ENCODE peak calls at places on chromosomes 16 and 17, in five cellular contexts. H is fibroblast of lung, P is transverse colon, K is gastrocnemius medialis, N is pancreas. W is an unnamed sample. For H3K9me3 and H3K4me1, the result is how much of the 10 kb centered on the place peaks cover.

GRCh38 chr16:47358816-47359215 is 102.0 kb downstream of the ITFG1 start:
- DNase-seq in H (peak), P (no peak), K (peak), N (no peak), W (no peak)

GRCh38 chr16:22397931-22398330 is 23.5 kb upstream of the CDR2 start:
- DNase-seq in H (no peak), P (no peak), K (no peak), N (no peak), W (no peak)

GRCh38 chr16:6206080-6206479 is 1108.5 kb upstream of the EEF2KMT start:
- DNase-seq in H (no peak), P (peak), K (no peak), N (no peak), W (no peak)

GRCh38 chr17:320809-321385 is 31.7 kb downstream of the RPH3AL start:
- DNase-seq in H (no peak), P (no peak), K (no peak), N (no peak), W (no peak)

GRCh38 chr17:67999291-67999911 is 3.1 kb upstream of the C17orf58 start:
- DNase-seq in H (no peak), P (no peak), K (no peak), N (no peak), W (no peak)

GRCh38 chr16:85621698-85622433 is 8.7 kb downstream of the GSE1 start:
- DNase-seq in H (no peak), P (peak), K (no peak), N (peak), W (no peak)

GRCh38 chr16:54687043-54687655 is 243.5 kb upstream of the IRX5 start:
- DNase-seq in H (no peak), P (no peak), K (no peak), N (no peak), W (no peak)

GRCh38 chr17:9256944-9257629 is 235.8 kb downstream of the NTN1 start:
- DNase-seq in H (peak), P (no peak), K (no peak), N (no peak), W (no peak)

GRCh38 chr17:59893617-59894100 is 738 bp downstream of the RPS6KB1 start:
- DNase-seq in H (peak), P (no peak), K (peak), N (no peak), W (no peak)

GRCh38 chr17:49848019-49848473 is at the start of gene TAC4:
- DNase-seq in H (no peak), P (no peak), K (no peak), N (no peak), W (no peak)

GRCh38 chr16:67428146-67428731 is 2.7 kb upstream of the HSD11B2 start:
- DNase-seq in H (peak), P (peak), K (peak), N (peak), W (peak)

GRCh38 chr16:65975049-65975708 is 391.3 kb upstream of the CDH5 start:
- DNase-seq in H (peak), P (no peak), K (no peak), N (no peak), W (no peak)

GRCh38 chr16:55149622-55150021 is 174.4 kb upstream of the IRX6 start:
- DNase-seq in H (no peak), P (no peak), K (no peak), N (no peak), W (no peak)

GRCh38 chr16:78368121-78369102 is 269.0 kb downstream of the WWOX start:
- DNase-seq in H (no peak), P (no peak), K (no peak), N (no peak), W (no peak)

GRCh38 chr16:48158296-48158695 is 2.5 kb upstream of the ABCC12 start:
- DNase-seq in H (peak), P (no peak), K (no peak), N (no peak), W (no peak)

GRCh38 chr17:49513044-49513395 is 17.9 kb downstream of the NGFR start:
- DNase-seq in H (no peak), P (no peak), K (no peak), N (no peak), W (no peak)

GRCh38 chr16:73202176-73202729 is 154.3 kb upstream of the ZFHX3 start:
- DNase-seq in H (peak), P (peak), K (no peak), N (peak), W (peak)
- H3K27ac ChIP-seq in H (peak), P (no peak), K (no peak), N (no peak), W (no peak)

DNA sequence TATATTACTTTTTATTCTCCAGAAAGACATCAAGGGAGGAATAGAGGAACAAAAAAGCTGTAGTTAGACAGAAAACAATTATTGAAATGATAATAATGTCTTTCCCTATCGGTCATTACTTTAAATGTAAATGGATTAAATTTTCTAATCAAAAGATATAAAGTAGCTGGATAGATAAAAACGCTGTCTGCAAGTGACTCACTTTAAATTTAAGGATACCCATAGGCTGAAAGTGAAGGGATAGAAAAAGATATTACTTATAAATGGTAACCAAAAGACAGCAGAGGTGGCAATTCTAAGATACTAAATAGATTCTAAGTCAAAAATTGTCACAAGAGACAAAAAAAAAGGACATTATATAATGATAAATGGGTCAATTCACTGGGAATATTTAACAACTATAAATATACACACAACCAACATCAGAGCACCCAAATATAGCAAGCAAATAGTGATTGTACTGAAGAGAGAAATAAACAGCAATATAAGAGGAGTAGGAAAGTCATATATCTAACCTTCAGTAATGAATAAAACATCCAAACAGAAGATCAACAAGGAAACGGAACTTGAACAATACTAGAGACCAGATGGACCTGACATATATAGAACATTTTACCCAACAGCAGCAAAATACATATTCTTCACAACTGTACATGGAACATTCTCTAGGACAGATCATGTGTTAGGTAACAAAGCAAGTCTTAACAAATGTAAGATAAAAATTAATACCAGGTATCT is 116.9 kb downstream of the BRIP1 start:
- DNase-seq in H (no peak), P (no peak), K (no peak), N (no peak), W (no peak)
- H3K9me3 ChIP-seq in H (under half), P (under half), K (under half), N (under half), W (under half)

GRCh38 chr16:27766166-27766925 is 216.4 kb downstream of the KATNIP start:
- DNase-seq in H (no peak), P (no peak), K (no peak), N (no peak), W (no peak)

GRCh38 chr16:27762441-27762840 is 212.5 kb downstream of the KATNIP start:
- DNase-seq in H (no peak), P (no peak), K (no peak), N (no peak), W (no peak)

GRCh38 chr16:27764427-27764826 is 214.5 kb downstream of the KATNIP start:
- DNase-seq in H (no peak), P (no peak), K (no peak), N (no peak), W (no peak)

GRCh38 chr16:27767081-27767480 is 217.1 kb downstream of the KATNIP start:
- DNase-seq in H (no peak), P (no peak), K (no peak), N (no peak), W (no peak)

DNA sequence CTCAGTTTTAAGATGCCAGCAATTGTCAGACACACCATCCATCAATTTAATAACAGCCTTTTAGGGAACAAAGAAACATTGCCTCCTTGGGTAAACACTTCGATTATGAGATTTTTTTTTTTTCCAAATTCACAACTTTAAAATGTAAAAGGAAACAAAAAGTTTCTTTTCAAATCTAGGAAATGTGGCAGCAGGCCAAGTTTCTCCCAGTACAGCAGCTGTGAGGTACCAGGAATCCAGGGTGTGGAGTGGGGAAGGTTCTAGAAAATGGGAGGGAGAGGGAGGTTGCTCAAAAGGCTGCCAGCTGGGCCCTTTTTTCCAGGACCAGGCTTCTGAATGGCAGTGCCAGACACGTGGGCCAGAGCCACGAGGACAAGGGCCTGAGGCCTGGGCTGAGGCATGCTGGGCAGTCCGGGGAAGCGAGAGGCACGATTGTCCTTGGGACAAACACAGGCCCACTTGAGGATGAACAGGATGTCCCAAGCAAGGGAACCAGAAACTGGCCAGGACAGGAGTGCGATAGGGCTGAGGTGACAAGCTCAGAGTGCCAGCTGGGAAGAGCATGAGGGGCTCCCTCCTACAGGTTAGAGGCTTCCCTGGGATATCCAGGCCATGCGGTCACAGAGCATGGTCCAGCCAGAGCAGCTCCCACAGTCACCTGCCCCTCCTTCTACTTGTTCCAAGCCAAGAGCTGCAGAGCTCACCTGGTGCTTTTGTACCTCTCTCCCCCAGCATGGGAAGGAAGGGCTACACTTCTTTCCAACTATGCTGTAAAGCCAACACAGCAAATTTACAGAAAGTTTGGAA is 215.1 kb downstream of the KATNIP start:
- DNase-seq in H (peak), P (no peak), K (no peak), N (no peak), W (no peak)
- H3K4me1 ChIP-seq in H (under half), P (under half), K (under half), N (under half), W (under half)

DNA sequence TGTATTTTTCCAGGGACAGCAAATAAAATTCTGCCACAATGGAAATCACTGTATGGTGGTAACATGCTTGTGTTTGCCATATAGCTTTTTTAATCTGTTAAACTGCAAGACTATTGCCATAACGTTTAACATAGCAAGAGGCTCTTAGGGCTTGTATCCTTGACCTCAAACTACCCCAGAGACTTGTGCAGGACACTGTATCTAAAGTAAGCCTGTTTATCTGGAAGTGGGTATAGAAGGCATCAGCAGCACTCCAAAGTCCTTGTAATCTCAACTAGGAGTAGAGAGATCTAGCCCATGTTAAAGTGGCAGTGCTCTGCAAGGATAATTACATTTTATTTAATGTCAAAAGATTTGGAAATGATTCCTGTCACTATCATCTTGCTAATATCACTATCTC is 1424.1 kb downstream of the CDH11 start:
- DNase-seq in H (no peak), P (no peak), K (no peak), N (no peak), W (no peak)
- H3K27ac ChIP-seq in H (no peak), P (no peak), K (no peak), N (no peak), W (no peak)

DNA sequence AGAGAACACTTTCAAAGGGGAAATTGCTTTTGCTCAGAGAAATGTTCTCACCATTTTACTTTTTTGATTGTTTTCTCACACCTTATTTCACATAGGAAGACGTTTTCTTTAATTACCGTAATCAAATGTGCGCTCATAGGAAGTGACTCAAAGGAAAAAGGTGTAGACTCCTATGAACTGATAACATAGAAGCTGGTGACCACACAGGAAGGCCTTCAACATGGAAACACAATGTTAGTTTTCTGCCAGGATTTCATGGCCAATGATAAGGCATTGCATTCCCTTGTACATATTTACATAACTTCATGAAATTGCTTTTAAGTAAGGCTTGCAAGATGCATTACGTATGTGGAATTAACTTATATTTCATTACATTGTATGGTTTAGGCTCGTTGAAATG is 40.9 kb upstream of the KCNJ16 start:
- DNase-seq in H (no peak), P (no peak), K (no peak), N (no peak), W (no peak)
- H3K9me3 ChIP-seq in H (under half), P (under half), K (under half), N (under half), W (under half)

DNA sequence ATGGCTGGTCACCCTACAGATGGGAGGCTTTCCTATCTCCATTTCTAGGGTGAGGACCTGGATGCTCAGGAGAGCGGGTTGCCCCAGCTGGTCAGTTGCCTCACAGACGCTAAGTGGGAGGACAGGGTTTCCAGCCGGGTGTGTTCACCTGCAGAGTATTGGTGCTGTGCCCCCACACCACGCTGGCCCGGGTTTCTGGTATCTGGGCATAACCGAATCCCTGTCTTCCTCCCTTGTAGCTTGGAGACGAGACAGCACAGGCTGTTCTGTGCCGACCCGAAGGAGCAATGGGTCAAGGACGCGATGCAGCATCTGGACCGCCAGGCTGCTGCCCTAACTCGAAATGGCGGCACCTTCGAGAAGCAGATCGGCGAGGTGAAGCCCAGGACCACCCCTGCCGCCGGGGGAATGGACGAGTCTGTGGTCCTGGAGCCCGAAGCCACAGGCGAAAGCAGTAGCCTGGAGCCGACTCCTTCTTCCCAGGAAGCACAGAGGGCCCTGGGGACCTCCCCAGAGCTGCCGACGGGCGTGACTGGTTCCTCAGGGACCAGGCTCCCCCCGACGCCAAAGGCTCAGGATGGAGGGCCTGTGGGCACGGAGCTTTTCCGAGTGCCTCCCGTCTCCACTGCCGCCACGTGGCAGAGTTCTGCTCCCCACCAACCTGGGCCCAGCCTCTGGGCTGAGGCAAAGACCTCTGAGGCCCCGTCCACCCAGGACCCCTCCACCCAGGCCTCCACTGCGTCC is 9.7 kb downstream of the CX3CL1 start:
- DNase-seq in H (no peak), P (no peak), K (no peak), N (no peak), W (no peak)
- H3K4me1 ChIP-seq in H (under half), P (under half), K (under half), N (under half), W (under half)

GRCh38 chr16:50195276-50195675 is 42.2 kb downstream of the TENT4B start:
- DNase-seq in H (peak), P (no peak), K (no peak), N (no peak), W (no peak)
- H3K27ac ChIP-seq in H (peak), P (no peak), K (no peak), N (no peak), W (no peak)

GRCh38 chr17:70353408-70354092 is 184.2 kb downstream of the KCNJ2 start:
- DNase-seq in H (no peak), P (no peak), K (no peak), N (no peak), W (no peak)

GRCh38 chr17:70357196-70357595 is 187.9 kb downstream of the KCNJ2 start:
- DNase-seq in H (no peak), P (no peak), K (no peak), N (no peak), W (no peak)

GRCh38 chr17:70355185-70355584 is 185.9 kb downstream of the KCNJ2 start:
- DNase-seq in H (no peak), P (no peak), K (no peak), N (no peak), W (no peak)

DNA sequence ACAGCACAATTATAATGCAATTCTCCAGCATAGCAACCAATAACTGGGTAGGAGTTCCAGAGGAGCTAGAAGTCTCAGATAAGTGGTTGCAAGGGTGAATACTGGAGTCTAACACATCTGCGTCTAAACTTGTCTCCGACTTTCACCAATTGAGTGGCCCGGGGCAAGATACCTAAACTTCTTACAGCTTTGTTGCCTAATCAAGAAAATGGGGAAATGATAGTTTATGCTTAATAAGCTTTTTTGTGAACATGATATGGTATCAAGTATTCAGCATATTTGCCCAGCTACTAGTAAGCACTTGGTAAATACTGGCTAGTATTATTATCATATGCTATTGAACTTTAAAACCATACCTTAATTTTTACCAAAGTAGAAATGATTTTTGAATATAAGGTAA is 183.5 kb downstream of the KCNJ2 start:
- DNase-seq in H (no peak), P (no peak), K (no peak), N (no peak), W (no peak)
- H3K9me3 ChIP-seq in H (under half), P (under half), K (under half), N (under half), W (under half)